ENCODE peak calls at places on chromosomes 7 and 10, in ten cellular contexts. A, K, T, L, H, M, D, B, V and R are unnamed samples.

GRCh38 chr10:46523119-46523880 is 33.2 kb downstream of the GPRIN2 start:
- DNase-seq in A (peak; percentile 50), K (no peak), T (no peak), L (no peak), H (no peak), M (no peak), D (no peak), B (peak; percentile 94), V (no peak), R (no peak)

GRCh38 chr7:47816647-47817046 is 131.6 kb downstream of the PKD1L1 start:
- DNase-seq in A (peak; percentile 25), K (no peak), T (peak; percentile 43), L (no peak), H (no peak), M (no peak), D (no peak), B (no peak), V (no peak), R (no peak)

GRCh38 chr7:156897673-156898072 is 4.7 kb upstream of the LMBR1 start:
- DNase-seq in A (peak; percentile 53), K (no peak), T (no peak), L (no peak), H (no peak), M (peak; percentile 24), D (no peak), B (no peak), V (no peak), R (no peak)

GRCh38 chr10:128898916-128899195 is 568.2 kb upstream of the MGMT start:
- DNase-seq in A (no peak), K (no peak), T (no peak), L (no peak), H (no peak), M (no peak), D (no peak), B (no peak), V (no peak), R (no peak)

GRCh38 chr10:93259126-93259525 is 185.4 kb downstream of the CYP26A1 start:
- DNase-seq in A (no peak), K (no peak), T (no peak), L (no peak), H (no peak), M (no peak), D (no peak), B (no peak), V (no peak), R (no peak)

GRCh38 chr7:25854608-25855497 is 297.1 kb upstream of the NFE2L3 start:
- DNase-seq in A (peak; percentile 83), K (no peak), T (peak; percentile 97), L (peak; percentile 89), H (no peak), M (peak; percentile 99), D (peak; percentile 94), B (peak; percentile 89), V (peak; percentile 100), R (peak; percentile 45)

GRCh38 chr10:63763744-63764143 is 242.5 kb downstream of the REEP3 start:
- DNase-seq in A (no peak), K (no peak), T (peak; percentile 16), L (no peak), H (no peak), M (no peak), D (no peak), B (no peak), V (no peak), R (no peak)

GRCh38 chr10:108082596-108082995 is 918.1 kb upstream of the SORCS1 start:
- DNase-seq in A (no peak), K (no peak), T (no peak), L (no peak), H (no peak), M (no peak), D (no peak), B (no peak), V (no peak), R (no peak)

GRCh38 chr10:130914377-130914776 is 397.1 kb downstream of the TCERG1L start:
- DNase-seq in A (no peak), K (no peak), T (no peak), L (peak; percentile 59), H (no peak), M (no peak), D (no peak), B (no peak), V (no peak), R (no peak)

GRCh38 chr7:21941570-21942224 is 4.0 kb downstream of the CDCA7L start:
- DNase-seq in A (peak; percentile 26), K (no peak), T (peak; percentile 9), L (peak; percentile 34), H (no peak), M (no peak), D (no peak), B (no peak), V (no peak), R (no peak)

GRCh38 chr7:41133700-41134099 is 569.2 kb downstream of the INHBA start:
- DNase-seq in A (no peak), K (no peak), T (no peak), L (no peak), H (no peak), M (no peak), D (no peak), B (no peak), V (no peak), R (no peak)

GRCh38 chr7:103447073-103447960 is 1.3 kb upstream of the SLC26A5 start:
- DNase-seq in A (peak; percentile 58), K (no peak), T (peak; percentile 36), L (peak; percentile 77), H (no peak), M (peak; percentile 94), D (peak; percentile 14), B (peak; percentile 59), V (peak; percentile 43), R (peak; percentile 59)